ENCODE peak calls at places on chromosomes 4 and X, in eight cellular contexts. M, G, K, F, W, P, S and B are unnamed samples.

GRCh38 chr4:93749351-93749761 is 79.2 kb upstream of the ATOH1 start:
- DNase-seq in M (peak; percentile 30), G (no peak), K (no peak), F (no peak), W (peak; percentile 1), P (no peak), S (no peak), B (no peak)

GRCh38 chr4:162865102-162865501 is 301.6 kb downstream of the NAF1 start:
- DNase-seq in M (no peak), G (no peak), K (no peak), F (no peak), W (no peak), P (no peak), S (no peak), B (no peak)

GRCh38 chr4:118848901-118849300 is 13.0 kb upstream of the SEC24D start:
- DNase-seq in M (no peak), G (no peak), K (no peak), F (no peak), W (no peak), P (no peak), S (no peak), B (no peak)

GRCh38 chr4:78910612-78911011 is 28.6 kb downstream of the PAQR3 start:
- DNase-seq in M (no peak), G (no peak), K (no peak), F (no peak), W (no peak), P (no peak), S (no peak), B (no peak)

GRCh38 chrX:8724176-8724757 is 7.7 kb downstream of the ANOS1 start:
- DNase-seq in M (no peak), G (peak; percentile 19), K (no peak), F (no peak), W (no peak), P (no peak), S (no peak), B (no peak)

GRCh38 chr4:109332926-109333464 is 30.5 kb upstream of the COL25A1 start:
- DNase-seq in M (no peak), G (peak; percentile 45), K (no peak), F (no peak), W (no peak), P (no peak), S (no peak), B (no peak)

GRCh38 chr4:72311291-72311690 is 257.7 kb downstream of the ADAMTS3 start:
- DNase-seq in M (no peak), G (no peak), K (no peak), F (peak; percentile 11), W (peak; percentile 53), P (no peak), S (no peak), B (no peak)

GRCh38 chrX:112967341-112967740 is 126.7 kb upstream of the AMOT start:
- DNase-seq in M (no peak), G (no peak), K (no peak), F (peak; percentile 36), W (peak; percentile 63), P (no peak), S (no peak), B (no peak)

GRCh38 chr4:151184523-151185458 is 85.4 kb downstream of the RPS3A start:
- DNase-seq in M (no peak), G (no peak), K (peak; percentile 20), F (peak; percentile 21), W (peak; percentile 24), P (no peak), S (no peak), B (no peak)

GRCh38 chr4:54390670-54391069 is 161.6 kb downstream of the PDGFRA start:
- DNase-seq in M (no peak), G (no peak), K (no peak), F (no peak), W (no peak), P (no peak), S (no peak), B (no peak)

GRCh38 chr4:100198061-100198460 is 7.8 kb upstream of the DDIT4L start:
- DNase-seq in M (no peak), G (no peak), K (no peak), F (no peak), W (no peak), P (no peak), S (no peak), B (no peak)

GRCh38 chr4:14853186-14853946 is 148.9 kb upstream of the CPEB2 start:
- DNase-seq in M (no peak), G (no peak), K (peak; percentile 49), F (peak; percentile 67), W (peak; percentile 88), P (no peak), S (no peak), B (no peak)

GRCh38 chr4:9987749-9988346 is 33.4 kb downstream of the SLC2A9 start:
- DNase-seq in M (peak; percentile 38), G (no peak), K (no peak), F (peak; percentile 6), W (no peak), P (no peak), S (no peak), B (no peak)

GRCh38 chr4:136900706-136901105 is 631.6 kb downstream of the PCDH18 start:
- DNase-seq in M (no peak), G (no peak), K (no peak), F (peak; percentile 1), W (peak; percentile 9), P (no peak), S (no peak), B (no peak)